ENCODE peak calls at places on chromosomes 12 and 14, in ten cellular contexts. N is NCI-H1417; U is brain microvascular endothelial cell; H is SHP77; Y is stimulated activated CD4-positive, alpha-beta T cell treated with anti-CD3 and anti-CD28 coated beads, Interleukin-2, amount 100 ng/mL, for 48 hours; B is ureter; A is HTR-8/SVneo; S is CD4-positive, CD25-positive, alpha-beta regulatory T cell; G is astrocyte of the cerebellum; I is NCI-H2029 treated with DMSO at 0.1 percent for 48 hours. V is an unnamed sample.

GRCh38 chr14:53055003-53055402 is 98.1 kb downstream of the DDHD1 start:
- DNase-seq in S (peak; percentile 67), I (peak; percentile 67), H (peak; percentile 20), A (peak; percentile 55), G (peak; percentile 55), U (peak; percentile 22), Y (no peak), B (no peak), N (peak; percentile 52), V (no peak)

GRCh38 chr12:64157110-64157509 is 65.0 kb downstream of the KICS2 start:
- DNase-seq in S (no peak), U (no peak), G (no peak), N (no peak), I (no peak), H (no peak), A (no peak), B (no peak), Y (no peak), V (no peak)

GRCh38 chr12:46153267-46153872 is 115.5 kb downstream of the SLC38A1 start:
- DNase-seq in U (no peak), B (no peak), H (peak; percentile 19), N (peak; percentile 26), I (no peak), Y (no peak), G (peak; percentile 16), S (peak; percentile 30), A (no peak), V (peak; percentile 48)

GRCh38 chr14:70254476-70254961 is 65.8 kb upstream of the SLC8A3 start:
- DNase-seq in A (peak; percentile 29), I (no peak), Y (peak; percentile 3), H (peak; percentile 81), G (no peak), S (no peak), N (peak; percentile 65), U (no peak), B (peak; percentile 44), V (peak; percentile 79)

GRCh38 chr14:66495214-66496098 is 9.3 kb downstream of the CCDC196 start:
- DNase-seq in I (no peak), N (peak; percentile 76), S (peak; percentile 77), U (peak; percentile 68), G (peak; percentile 66), B (peak; percentile 44), A (peak; percentile 87), H (peak; percentile 81), Y (no peak), V (no peak)

GRCh38 chr12:88960213-88960878 is 380.1 kb upstream of the KITLG start:
- DNase-seq in B (no peak), I (peak; percentile 35), N (peak; percentile 41), Y (no peak), A (no peak), U (no peak), H (no peak), G (no peak), S (no peak), V (no peak)

GRCh38 chr14:38079268-38079667 is 128.4 kb upstream of the SSTR1 start:
- DNase-seq in S (no peak), G (no peak), N (no peak), U (no peak), B (no peak), I (no peak), H (no peak), A (no peak), Y (no peak), V (no peak)

GRCh38 chr14:51661504-51661903 is 9.8 kb downstream of the FRMD6 start:
- DNase-seq in N (no peak), U (no peak), B (no peak), H (no peak), Y (no peak), G (no peak), S (no peak), A (no peak), I (no peak), V (no peak)

GRCh38 chr12:131862600-131862993 is 31.8 kb upstream of the ULK1 start:
- DNase-seq in H (no peak), A (no peak), I (no peak), B (no peak), N (no peak), U (no peak), S (no peak), Y (no peak), G (no peak), V (no peak)

GRCh38 chr12:46832084-46832704 is 6.4 kb upstream of the SLC38A4 start:
- DNase-seq in Y (no peak), A (no peak), H (no peak), S (no peak), U (no peak), G (no peak), B (no peak), I (peak; percentile 7), N (no peak), V (no peak)

GRCh38 chr14:66395300-66395699 is 90.9 kb upstream of the CCDC196 start:
- DNase-seq in A (no peak), U (no peak), H (no peak), S (peak; percentile 76), Y (no peak), G (no peak), N (peak; percentile 73), B (no peak), I (no peak), V (no peak)

GRCh38 chr12:93565760-93566159 is 6.7 kb upstream of the SOCS2 start:
- DNase-seq in N (no peak), B (no peak), U (no peak), I (no peak), H (no peak), Y (no peak), A (no peak), G (no peak), S (no peak), V (no peak)

GRCh38 chr12:57905812-57906475 is 35.4 kb upstream of the ATP23 start:
- DNase-seq in Y (no peak), N (no peak), H (no peak), I (no peak), B (no peak), G (no peak), A (no peak), U (no peak), S (no peak), V (no peak)

GRCh38 chr12:39287817-39288216 is 155.1 kb downstream of the KIF21A start:
- DNase-seq in Y (no peak), S (no peak), G (no peak), I (no peak), H (no peak), A (no peak), N (no peak), U (no peak), B (no peak), V (no peak)

GRCh38 chr14:35285168-35285990 is 6.8 kb upstream of the PSMA6 start:
- DNase-seq in Y (no peak), I (no peak), H (no peak), N (no peak), S (peak; percentile 64), B (no peak), G (no peak), A (no peak), U (no peak), V (no peak)

GRCh38 chr12:89568484-89568883 is 42.6 kb upstream of the POC1B start:
- DNase-seq in I (no peak), A (no peak), S (no peak), H (no peak), U (no peak), N (no peak), Y (no peak), G (no peak), B (no peak), V (no peak)

GRCh38 chr14:67940476-67940875 is 120.9 kb downstream of the RAD51B start:
- DNase-seq in S (no peak), N (no peak), Y (no peak), H (no peak), B (no peak), U (no peak), G (no peak), I (no peak), A (no peak), V (no peak)

GRCh38 chr12:53636641-53637040 is 10.5 kb upstream of the ATF7 start:
- DNase-seq in A (no peak), Y (no peak), U (no peak), I (no peak), N (no peak), S (no peak), H (no peak), G (no peak), B (no peak), V (no peak)

GRCh38 chr14:95493503-95493902 is 22.9 kb downstream of the SYNE3 start:
- DNase-seq in G (no peak), Y (no peak), I (no peak), N (no peak), B (no peak), H (no peak), U (no peak), A (no peak), S (no peak), V (peak; percentile 0)

GRCh38 chr12:104280111-104280510 is 23.4 kb upstream of the EID3 start:
- DNase-seq in S (no peak), B (no peak), N (no peak), G (no peak), I (no peak), Y (no peak), H (no peak), U (no peak), A (no peak), V (no peak)

GRCh38 chr12:34526946-34527345 is 504.6 kb downstream of the ALG10 start:
- DNase-seq in H (no peak), N (no peak), B (no peak), G (no peak), S (no peak), Y (no peak), I (no peak), U (no peak), A (no peak), V (no peak)

GRCh38 chr12:111685322-111685810 is 390 bp downstream of the BRAP start:
- DNase-seq in I (no peak), Y (peak; percentile 2), H (no peak), U (no peak), G (no peak), S (peak; percentile 31), N (no peak), B (no peak), A (peak; percentile 28), V (no peak)

GRCh38 chr12:46233418-46233817 is 35.4 kb downstream of the SLC38A1 start:
- DNase-seq in Y (no peak), B (no peak), A (no peak), I (peak; percentile 56), S (no peak), H (no peak), U (no peak), N (no peak), G (no peak), V (no peak)

GRCh38 chr12:114692558-114693531 is 8.9 kb upstream of the TBX3 start:
- DNase-seq in U (no peak), Y (no peak), H (no peak), B (peak; percentile 74), I (no peak), G (no peak), S (no peak), N (peak; percentile 47), A (no peak), V (no peak)

GRCh38 chr12:53504004-53504920 is 3.0 kb downstream of the NPFF start:
- DNase-seq in B (no peak), Y (no peak), U (no peak), I (no peak), N (no peak), G (no peak), A (no peak), S (no peak), H (no peak), V (no peak)

GRCh38 chr12:57524814-57525614 is 2.4 kb downstream of the MBD6 start:
- DNase-seq in A (no peak), I (no peak), H (no peak), B (peak; percentile 50), Y (no peak), U (no peak), S (no peak), N (no peak), G (no peak), V (no peak)

GRCh38 chr12:53065470-53065869 is 13.7 kb downstream of the SPRYD3 start:
- DNase-seq in B (no peak), U (no peak), N (no peak), Y (no peak), H (no peak), G (no peak), I (no peak), A (no peak), S (no peak), V (no peak)